ENCODE peak calls at places on chromosome 17, in eight cellular contexts. One of them, this sample, is unnamed.

GRCh38 chr17:52995127-52995526 is 827.6 kb upstream of the KIF2B start:
- DNase-seq in NCI-H1048: no peak
- DNase-seq in tibial artery: no peak
- DNase-seq in NCI-H1092: no peak
- DNase-seq in effector memory CD4-positive, alpha-beta T cell: no peak
- DNase-seq in caudate nucleus: no peak
- DNase-seq in heart left ventricle: no peak
- DNase-seq in astrocyte of the spinal cord: no peak
- DNase-seq in this sample: no peak

GRCh38 chr17:8289103-8289397 is 580 bp downstream of the RANGRF start:
- DNase-seq in tibial artery: peak; percentile 72
- DNase-seq in caudate nucleus: no peak
- DNase-seq in heart left ventricle: no peak
- DNase-seq in NCI-H1092: no peak
- DNase-seq in astrocyte of the spinal cord: peak; percentile 3
- DNase-seq in NCI-H1048: no peak
- DNase-seq in effector memory CD4-positive, alpha-beta T cell: no peak
- DNase-seq in this sample: no peak

GRCh38 chr17:16947470-16947869 is 24.4 kb downstream of the TNFRSF13B start:
- DNase-seq in heart left ventricle: no peak
- DNase-seq in effector memory CD4-positive, alpha-beta T cell: no peak
- DNase-seq in tibial artery: no peak
- DNase-seq in NCI-H1092: no peak
- DNase-seq in NCI-H1048: no peak
- DNase-seq in astrocyte of the spinal cord: no peak
- DNase-seq in caudate nucleus: no peak
- DNase-seq in this sample: no peak

GRCh38 chr17:32142038-32142856 is at the start of gene RHOT1:
- DNase-seq in effector memory CD4-positive, alpha-beta T cell: peak; percentile 46
- DNase-seq in NCI-H1048: no peak
- DNase-seq in heart left ventricle: peak; percentile 87
- DNase-seq in tibial artery: peak; percentile 73
- DNase-seq in NCI-H1092: peak; percentile 77
- DNase-seq in caudate nucleus: peak; percentile 70
- DNase-seq in astrocyte of the spinal cord: peak; percentile 91
- DNase-seq in this sample: peak; percentile 89

GRCh38 chr17:15263206-15263579 is 1.9 kb downstream of the PMP22 start:
- DNase-seq in NCI-H1092: no peak
- DNase-seq in astrocyte of the spinal cord: peak; percentile 90
- DNase-seq in heart left ventricle: peak; percentile 90
- DNase-seq in effector memory CD4-positive, alpha-beta T cell: no peak
- DNase-seq in tibial artery: peak; percentile 97
- DNase-seq in NCI-H1048: no peak
- DNase-seq in caudate nucleus: peak; percentile 72
- DNase-seq in this sample: no peak

GRCh38 chr17:44820631-44821196 is 9.4 kb downstream of the GJC1 start:
- DNase-seq in heart left ventricle: no peak
- DNase-seq in NCI-H1048: peak; percentile 85
- DNase-seq in effector memory CD4-positive, alpha-beta T cell: no peak
- DNase-seq in astrocyte of the spinal cord: peak; percentile 90
- DNase-seq in tibial artery: no peak
- DNase-seq in NCI-H1092: peak; percentile 79
- DNase-seq in caudate nucleus: no peak
- DNase-seq in this sample: no peak

GRCh38 chr17:61405047-61405685 is 5.5 kb downstream of the TBX2 start:
- DNase-seq in NCI-H1092: no peak
- DNase-seq in heart left ventricle: no peak
- DNase-seq in astrocyte of the spinal cord: no peak
- DNase-seq in NCI-H1048: no peak
- DNase-seq in effector memory CD4-positive, alpha-beta T cell: no peak
- DNase-seq in tibial artery: no peak
- DNase-seq in caudate nucleus: no peak
- DNase-seq in this sample: no peak

GRCh38 chr17:38747385-38748328 is 479 bp downstream of the PCGF2 start:
- DNase-seq in NCI-H1092: no peak
- DNase-seq in astrocyte of the spinal cord: no peak
- DNase-seq in NCI-H1048: no peak
- DNase-seq in effector memory CD4-positive, alpha-beta T cell: no peak
- DNase-seq in tibial artery: no peak
- DNase-seq in heart left ventricle: peak; percentile 74
- DNase-seq in caudate nucleus: no peak
- DNase-seq in this sample: peak; percentile 78

GRCh38 chr17:80504671-80505413 is 28.4 kb upstream of the NPTX1 start:
- DNase-seq in caudate nucleus: no peak
- DNase-seq in astrocyte of the spinal cord: peak; percentile 78
- DNase-seq in NCI-H1092: no peak
- DNase-seq in tibial artery: no peak
- DNase-seq in heart left ventricle: no peak
- DNase-seq in NCI-H1048: no peak
- DNase-seq in effector memory CD4-positive, alpha-beta T cell: no peak
- DNase-seq in this sample: no peak

GRCh38 chr17:80829166-80829813 is 162.4 kb upstream of the CHMP6 start:
- DNase-seq in tibial artery: no peak
- DNase-seq in effector memory CD4-positive, alpha-beta T cell: no peak
- DNase-seq in astrocyte of the spinal cord: no peak
- DNase-seq in heart left ventricle: no peak
- DNase-seq in NCI-H1048: no peak
- DNase-seq in caudate nucleus: no peak
- DNase-seq in NCI-H1092: no peak
- DNase-seq in this sample: no peak

GRCh38 chr17:17664073-17664470 is 17.2 kb upstream of the RAI1 start:
- DNase-seq in NCI-H1048: no peak
- DNase-seq in astrocyte of the spinal cord: no peak
- DNase-seq in heart left ventricle: no peak
- DNase-seq in caudate nucleus: no peak
- DNase-seq in effector memory CD4-positive, alpha-beta T cell: no peak
- DNase-seq in tibial artery: no peak
- DNase-seq in NCI-H1092: no peak
- DNase-seq in this sample: no peak

GRCh38 chr17:16297367-16298139 is 55.7 kb downstream of the CENPV start:
- DNase-seq in NCI-H1048: no peak
- DNase-seq in tibial artery: no peak
- DNase-seq in heart left ventricle: no peak
- DNase-seq in caudate nucleus: no peak
- DNase-seq in astrocyte of the spinal cord: no peak
- DNase-seq in NCI-H1092: no peak
- DNase-seq in effector memory CD4-positive, alpha-beta T cell: no peak
- DNase-seq in this sample: no peak

GRCh38 chr17:28897769-28898259 is 281 bp upstream of the FLOT2 start:
- DNase-seq in tibial artery: peak; percentile 27
- DNase-seq in heart left ventricle: no peak
- DNase-seq in NCI-H1048: no peak
- DNase-seq in caudate nucleus: no peak
- DNase-seq in NCI-H1092: no peak
- DNase-seq in effector memory CD4-positive, alpha-beta T cell: no peak
- DNase-seq in astrocyte of the spinal cord: no peak
- DNase-seq in this sample: no peak

GRCh38 chr17:76440722-76441362 is 12.1 kb downstream of the UBE2O start:
- DNase-seq in caudate nucleus: no peak
- DNase-seq in tibial artery: no peak
- DNase-seq in heart left ventricle: no peak
- DNase-seq in NCI-H1092: no peak
- DNase-seq in effector memory CD4-positive, alpha-beta T cell: no peak
- DNase-seq in astrocyte of the spinal cord: no peak
- DNase-seq in NCI-H1048: no peak
- DNase-seq in this sample: no peak

GRCh38 chr17:40063034-40063765 is 435 bp downstream of the THRA start:
- DNase-seq in tibial artery: peak; percentile 77
- DNase-seq in caudate nucleus: peak; percentile 45
- DNase-seq in NCI-H1048: no peak
- DNase-seq in heart left ventricle: peak; percentile 45
- DNase-seq in astrocyte of the spinal cord: no peak
- DNase-seq in NCI-H1092: no peak
- DNase-seq in effector memory CD4-positive, alpha-beta T cell: no peak
- DNase-seq in this sample: no peak

GRCh38 chr17:28682655-28683054 is 20.6 kb downstream of the SUPT6H start:
- DNase-seq in tibial artery: no peak
- DNase-seq in effector memory CD4-positive, alpha-beta T cell: no peak
- DNase-seq in NCI-H1048: no peak
- DNase-seq in astrocyte of the spinal cord: no peak
- DNase-seq in heart left ventricle: no peak
- DNase-seq in caudate nucleus: no peak
- DNase-seq in NCI-H1092: no peak
- DNase-seq in this sample: no peak

GRCh38 chr17:20059728-20060188 is 50.6 kb downstream of the SPECC1 start:
- DNase-seq in tibial artery: no peak
- DNase-seq in heart left ventricle: no peak
- DNase-seq in effector memory CD4-positive, alpha-beta T cell: no peak
- DNase-seq in astrocyte of the spinal cord: peak; percentile 23
- DNase-seq in caudate nucleus: no peak
- DNase-seq in NCI-H1092: no peak
- DNase-seq in NCI-H1048: no peak
- DNase-seq in this sample: peak; percentile 20

GRCh38 chr17:64679710-64680216 is 17.7 kb upstream of the SMURF2 start:
- DNase-seq in effector memory CD4-positive, alpha-beta T cell: no peak
- DNase-seq in heart left ventricle: no peak
- DNase-seq in astrocyte of the spinal cord: peak; percentile 94
- DNase-seq in NCI-H1048: no peak
- DNase-seq in NCI-H1092: no peak
- DNase-seq in caudate nucleus: no peak
- DNase-seq in tibial artery: peak; percentile 27
- DNase-seq in this sample: no peak

GRCh38 chr17:83173997-83174858 is 94.8 kb downstream of the METRNL start:
- DNase-seq in tibial artery: no peak
- DNase-seq in effector memory CD4-positive, alpha-beta T cell: no peak
- DNase-seq in NCI-H1092: no peak
- DNase-seq in caudate nucleus: no peak
- DNase-seq in astrocyte of the spinal cord: no peak
- DNase-seq in heart left ventricle: peak; percentile 25
- DNase-seq in NCI-H1048: no peak
- DNase-seq in this sample: peak; percentile 84

GRCh38 chr17:83121921-83122820 is 42.8 kb downstream of the METRNL start:
- DNase-seq in astrocyte of the spinal cord: no peak
- DNase-seq in heart left ventricle: no peak
- DNase-seq in NCI-H1048: no peak
- DNase-seq in tibial artery: no peak
- DNase-seq in NCI-H1092: no peak
- DNase-seq in caudate nucleus: no peak
- DNase-seq in effector memory CD4-positive, alpha-beta T cell: no peak
- DNase-seq in this sample: no peak

GRCh38 chr17:10380631-10381408 is 8.0 kb upstream of the MYH13 start:
- DNase-seq in tibial artery: no peak
- DNase-seq in caudate nucleus: no peak
- DNase-seq in astrocyte of the spinal cord: peak; percentile 33
- DNase-seq in NCI-H1092: no peak
- DNase-seq in effector memory CD4-positive, alpha-beta T cell: no peak
- DNase-seq in NCI-H1048: no peak
- DNase-seq in heart left ventricle: no peak
- DNase-seq in this sample: no peak

GRCh38 chr17:29733151-29733550 is 110.4 kb upstream of the CORO6 start:
- DNase-seq in effector memory CD4-positive, alpha-beta T cell: no peak
- DNase-seq in NCI-H1048: no peak
- DNase-seq in caudate nucleus: no peak
- DNase-seq in tibial artery: no peak
- DNase-seq in heart left ventricle: no peak
- DNase-seq in NCI-H1092: no peak
- DNase-seq in astrocyte of the spinal cord: no peak
- DNase-seq in this sample: no peak

GRCh38 chr17:67718325-67718941 is 697 bp downstream of the NOL11 start:
- DNase-seq in heart left ventricle: no peak
- DNase-seq in NCI-H1092: no peak
- DNase-seq in astrocyte of the spinal cord: peak; percentile 3
- DNase-seq in NCI-H1048: no peak
- DNase-seq in tibial artery: no peak
- DNase-seq in caudate nucleus: no peak
- DNase-seq in effector memory CD4-positive, alpha-beta T cell: no peak
- DNase-seq in this sample: peak; percentile 20

GRCh38 chr17:27498615-27499316 is 42.5 kb downstream of the KSR1 start:
- DNase-seq in effector memory CD4-positive, alpha-beta T cell: no peak
- DNase-seq in NCI-H1092: no peak
- DNase-seq in tibial artery: no peak
- DNase-seq in NCI-H1048: no peak
- DNase-seq in caudate nucleus: no peak
- DNase-seq in astrocyte of the spinal cord: no peak
- DNase-seq in heart left ventricle: no peak
- DNase-seq in this sample: no peak

GRCh38 chr17:76736349-76737081 is 616 bp downstream of the SRSF2 start:
- DNase-seq in heart left ventricle: peak; percentile 87
- DNase-seq in NCI-H1048: no peak
- DNase-seq in NCI-H1092: peak; percentile 43
- DNase-seq in astrocyte of the spinal cord: peak; percentile 65
- DNase-seq in caudate nucleus: peak; percentile 70
- DNase-seq in tibial artery: peak; percentile 61
- DNase-seq in effector memory CD4-positive, alpha-beta T cell: peak; percentile 53
- DNase-seq in this sample: peak; percentile 70

GRCh38 chr17:5485270-5486205 is at the start of gene DERL2:
- DNase-seq in heart left ventricle: no peak
- DNase-seq in caudate nucleus: no peak
- DNase-seq in NCI-H1048: no peak
- DNase-seq in effector memory CD4-positive, alpha-beta T cell: no peak
- DNase-seq in NCI-H1092: no peak
- DNase-seq in astrocyte of the spinal cord: peak; percentile 25
- DNase-seq in tibial artery: no peak
- DNase-seq in this sample: no peak

GRCh38 chr17:49832840-49833599 is 14.8 kb downstream of the TAC4 start:
- DNase-seq in astrocyte of the spinal cord: no peak
- DNase-seq in tibial artery: no peak
- DNase-seq in NCI-H1048: no peak
- DNase-seq in effector memory CD4-positive, alpha-beta T cell: no peak
- DNase-seq in NCI-H1092: no peak
- DNase-seq in heart left ventricle: no peak
- DNase-seq in caudate nucleus: no peak
- DNase-seq in this sample: no peak

GRCh38 chr17:2982854-2983636 is 80.4 kb downstream of the OR1D5 start:
- DNase-seq in NCI-H1092: peak; percentile 29
- DNase-seq in effector memory CD4-positive, alpha-beta T cell: no peak
- DNase-seq in astrocyte of the spinal cord: peak; percentile 64
- DNase-seq in heart left ventricle: peak; percentile 63
- DNase-seq in NCI-H1048: no peak
- DNase-seq in tibial artery: peak; percentile 81
- DNase-seq in caudate nucleus: peak; percentile 56
- DNase-seq in this sample: no peak

GRCh38 chr17:77490361-77491183 is 349.8 kb downstream of the SEC14L1 start:
- DNase-seq in heart left ventricle: no peak
- DNase-seq in NCI-H1092: no peak
- DNase-seq in tibial artery: no peak
- DNase-seq in caudate nucleus: no peak
- DNase-seq in astrocyte of the spinal cord: no peak
- DNase-seq in NCI-H1048: no peak
- DNase-seq in effector memory CD4-positive, alpha-beta T cell: no peak
- DNase-seq in this sample: no peak

GRCh38 chr17:81518785-81519283 is 6.2 kb upstream of the ACTG1 start:
- DNase-seq in heart left ventricle: peak; percentile 54
- DNase-seq in NCI-H1092: no peak
- DNase-seq in caudate nucleus: no peak
- DNase-seq in NCI-H1048: no peak
- DNase-seq in tibial artery: peak; percentile 38
- DNase-seq in astrocyte of the spinal cord: no peak
- DNase-seq in effector memory CD4-positive, alpha-beta T cell: no peak
- DNase-seq in this sample: peak; percentile 77

GRCh38 chr17:63703556-63704258 is 3.8 kb upstream of the LIMD2 start:
- DNase-seq in heart left ventricle: no peak
- DNase-seq in effector memory CD4-positive, alpha-beta T cell: no peak
- DNase-seq in caudate nucleus: no peak
- DNase-seq in NCI-H1092: no peak
- DNase-seq in NCI-H1048: no peak
- DNase-seq in tibial artery: no peak
- DNase-seq in astrocyte of the spinal cord: no peak
- DNase-seq in this sample: no peak

GRCh38 chr17:73205326-73205980 is 12.6 kb downstream of the COG1 start:
- DNase-seq in effector memory CD4-positive, alpha-beta T cell: no peak
- DNase-seq in NCI-H1092: peak; percentile 81
- DNase-seq in caudate nucleus: no peak
- DNase-seq in astrocyte of the spinal cord: no peak
- DNase-seq in NCI-H1048: no peak
- DNase-seq in heart left ventricle: no peak
- DNase-seq in tibial artery: no peak
- DNase-seq in this sample: no peak

GRCh38 chr17:49216953-49217650 is 6.6 kb downstream of the ABI3 start:
- DNase-seq in NCI-H1048: no peak
- DNase-seq in tibial artery: peak; percentile 73
- DNase-seq in caudate nucleus: no peak
- DNase-seq in NCI-H1092: no peak
- DNase-seq in effector memory CD4-positive, alpha-beta T cell: no peak
- DNase-seq in heart left ventricle: peak; percentile 69
- DNase-seq in astrocyte of the spinal cord: no peak
- DNase-seq in this sample: peak; percentile 19